ENCODE peak calls at places on chromosomes 4 and X, in seven cellular contexts. One of them, this sample, is unnamed.

GRCh38 chr4:83113429-83113786 is 1.1 kb downstream of the PLAC8 start:
- DNase-seq in neuronal stem cell: no peak
- DNase-seq in IMR-90: no peak
- DNase-seq in mesendoderm: no peak
- DNase-seq in trophoblast cell: no peak
- DNase-seq in H1: no peak
- DNase-seq in mesenchymal stem cell: peak
- DNase-seq in this sample: no peak

GRCh38 chr4:133802741-133803140 is 398.8 kb downstream of the PABPC4L start:
- DNase-seq in neuronal stem cell: no peak
- DNase-seq in IMR-90: peak
- DNase-seq in mesendoderm: no peak
- DNase-seq in trophoblast cell: no peak
- DNase-seq in H1: no peak
- DNase-seq in mesenchymal stem cell: peak
- DNase-seq in this sample: no peak

GRCh38 chr4:8148785-8149435 is 9.7 kb downstream of the ABLIM2 start:
- DNase-seq in neuronal stem cell: no peak
- DNase-seq in IMR-90: no peak
- DNase-seq in mesendoderm: peak
- DNase-seq in trophoblast cell: no peak
- DNase-seq in H1: no peak
- DNase-seq in mesenchymal stem cell: no peak
- DNase-seq in this sample: no peak

GRCh38 chr4:122227202-122227601 is 75.1 kb downstream of the BLTP1 start:
- DNase-seq in neuronal stem cell: no peak
- DNase-seq in IMR-90: no peak
- DNase-seq in mesendoderm: no peak
- DNase-seq in trophoblast cell: no peak
- DNase-seq in H1: no peak
- DNase-seq in mesenchymal stem cell: no peak
- DNase-seq in this sample: no peak

GRCh38 chrX:31547416-31547815 is 475.6 kb upstream of the FTHL17 start:
- DNase-seq in neuronal stem cell: no peak
- DNase-seq in IMR-90: no peak
- DNase-seq in mesendoderm: no peak
- DNase-seq in trophoblast cell: no peak
- DNase-seq in H1: no peak
- DNase-seq in mesenchymal stem cell: no peak
- DNase-seq in this sample: no peak

GRCh38 chr4:86019906-86020305 is 339.9 kb downstream of the MAPK10 start:
- DNase-seq in neuronal stem cell: no peak
- DNase-seq in IMR-90: no peak
- DNase-seq in mesendoderm: no peak
- DNase-seq in trophoblast cell: no peak
- DNase-seq in H1: no peak
- DNase-seq in mesenchymal stem cell: no peak
- DNase-seq in this sample: no peak

GRCh38 chrX:148741441-148741840 is 241.0 kb downstream of the AFF2 start:
- DNase-seq in neuronal stem cell: no peak
- DNase-seq in IMR-90: no peak
- DNase-seq in mesendoderm: peak
- DNase-seq in trophoblast cell: no peak
- DNase-seq in H1: peak
- DNase-seq in mesenchymal stem cell: no peak
- DNase-seq in this sample: peak

GRCh38 chr4:118776166-118776954 is 59.6 kb downstream of the SEC24D start:
- DNase-seq in neuronal stem cell: no peak
- DNase-seq in IMR-90: peak
- DNase-seq in mesendoderm: no peak
- DNase-seq in trophoblast cell: peak
- DNase-seq in H1: no peak
- DNase-seq in mesenchymal stem cell: peak
- DNase-seq in this sample: no peak

GRCh38 chrX:30570505-30570904 is 7.1 kb downstream of the TASL start:
- DNase-seq in neuronal stem cell: no peak
- DNase-seq in IMR-90: peak
- DNase-seq in mesendoderm: no peak
- DNase-seq in trophoblast cell: no peak
- DNase-seq in H1: no peak
- DNase-seq in mesenchymal stem cell: peak
- DNase-seq in this sample: no peak

GRCh38 chrX:150547511-150548115 is 20.8 kb upstream of the MTM1 start:
- DNase-seq in neuronal stem cell: no peak
- DNase-seq in IMR-90: no peak
- DNase-seq in mesendoderm: peak
- DNase-seq in trophoblast cell: peak
- DNase-seq in H1: no peak
- DNase-seq in mesenchymal stem cell: peak
- DNase-seq in this sample: peak

GRCh38 chr4:77959566-77960338 is 97.1 kb downstream of the MRPL1 start:
- DNase-seq in neuronal stem cell: peak
- DNase-seq in IMR-90: peak
- DNase-seq in mesendoderm: peak
- DNase-seq in trophoblast cell: peak
- DNase-seq in H1: no peak
- DNase-seq in mesenchymal stem cell: peak
- DNase-seq in this sample: no peak

GRCh38 chr4:151688003-151688784 is 72.6 kb downstream of the GATB start:
- DNase-seq in neuronal stem cell: no peak
- DNase-seq in IMR-90: peak
- DNase-seq in mesendoderm: peak
- DNase-seq in trophoblast cell: no peak
- DNase-seq in H1: no peak
- DNase-seq in mesenchymal stem cell: peak
- DNase-seq in this sample: peak

GRCh38 chr4:159160242-159160641 is 57.4 kb downstream of the RAPGEF2 start:
- DNase-seq in neuronal stem cell: no peak
- DNase-seq in IMR-90: no peak
- DNase-seq in mesendoderm: no peak
- DNase-seq in trophoblast cell: no peak
- DNase-seq in H1: no peak
- DNase-seq in mesenchymal stem cell: no peak
- DNase-seq in this sample: no peak

GRCh38 chrX:11437642-11438379 is 144.6 kb downstream of the AMELX start:
- DNase-seq in neuronal stem cell: no peak
- DNase-seq in IMR-90: peak
- DNase-seq in mesendoderm: peak
- DNase-seq in trophoblast cell: no peak
- DNase-seq in H1: no peak
- DNase-seq in mesenchymal stem cell: peak
- DNase-seq in this sample: no peak

GRCh38 chr4:22595684-22596083 is 79.8 kb upstream of the ADGRA3 start:
- DNase-seq in neuronal stem cell: no peak
- DNase-seq in IMR-90: no peak
- DNase-seq in mesendoderm: peak
- DNase-seq in trophoblast cell: no peak
- DNase-seq in H1: no peak
- DNase-seq in mesenchymal stem cell: no peak
- DNase-seq in this sample: no peak

GRCh38 chr4:4437798-4438470 is 51.0 kb downstream of the NSG1 start:
- DNase-seq in neuronal stem cell: no peak
- DNase-seq in IMR-90: no peak
- DNase-seq in mesendoderm: no peak
- DNase-seq in trophoblast cell: no peak
- DNase-seq in H1: no peak
- DNase-seq in mesenchymal stem cell: no peak
- DNase-seq in this sample: no peak

GRCh38 chr4:385934-386707 is 48.5 kb downstream of the ZNF141 start:
- DNase-seq in neuronal stem cell: no peak
- DNase-seq in IMR-90: no peak
- DNase-seq in mesendoderm: no peak
- DNase-seq in trophoblast cell: no peak
- DNase-seq in H1: no peak
- DNase-seq in mesenchymal stem cell: no peak
- DNase-seq in this sample: no peak

DNA sequence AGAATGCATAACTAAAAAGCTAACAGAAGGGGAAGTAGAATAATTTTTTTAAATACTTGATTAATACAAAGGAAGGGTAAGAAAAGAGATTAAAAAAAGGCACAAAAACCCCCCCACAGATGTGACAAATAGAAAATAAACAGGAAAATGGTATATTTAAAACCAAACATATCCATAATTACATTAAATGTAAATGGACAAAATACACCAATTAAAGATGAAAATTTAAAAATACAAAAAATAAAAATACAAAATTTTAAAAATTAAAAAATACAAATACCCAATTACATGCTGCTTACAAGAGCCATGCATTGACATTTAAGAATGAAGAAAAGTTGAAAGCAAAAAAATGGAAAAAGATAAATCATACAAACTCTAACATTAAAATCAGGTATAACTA is 86.0 kb downstream of the SEL1L3 start:
- DNase-seq in neuronal stem cell: no peak
- DNase-seq in IMR-90: no peak
- DNase-seq in mesendoderm: no peak
- DNase-seq in trophoblast cell: no peak
- DNase-seq in H1: no peak
- DNase-seq in mesenchymal stem cell: no peak
- DNase-seq in this sample: no peak
- H2AK5ac ChIP-seq in neuronal stem cell: no peak
- H2AK5ac ChIP-seq in IMR-90: no peak
- H2AK5ac ChIP-seq in mesendoderm: no peak
- H2AK5ac ChIP-seq in trophoblast cell: no peak
- H2AK5ac ChIP-seq in H1: no peak
- H2AK5ac ChIP-seq in mesenchymal stem cell: no peak
- H2AK5ac ChIP-seq in this sample: no peak

DNA sequence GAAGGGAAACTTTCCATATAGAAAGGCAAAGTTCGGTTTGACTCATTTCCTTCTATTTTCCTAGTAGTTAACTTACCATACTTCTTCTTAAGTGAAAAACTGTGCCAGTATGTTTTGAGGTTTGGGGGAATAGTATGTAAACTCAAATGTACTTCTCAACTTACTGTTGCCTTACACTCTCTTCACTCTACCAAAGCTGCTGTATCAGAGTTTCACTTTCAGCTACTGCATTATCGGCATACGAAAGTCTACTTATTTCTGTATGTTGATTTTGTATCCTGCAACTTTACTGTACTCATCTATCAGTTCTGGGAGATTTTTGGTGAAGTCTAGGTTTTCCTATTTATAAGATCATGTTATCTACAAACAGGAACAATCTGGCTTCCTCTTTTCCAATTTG is 932.7 kb downstream of the FAT4 start:
- DNase-seq in neuronal stem cell: no peak
- DNase-seq in IMR-90: no peak
- DNase-seq in mesendoderm: no peak
- DNase-seq in trophoblast cell: no peak
- DNase-seq in H1: no peak
- DNase-seq in mesenchymal stem cell: no peak
- DNase-seq in this sample: no peak
- H2BK5ac ChIP-seq in neuronal stem cell: no peak
- H2BK5ac ChIP-seq in IMR-90: no peak
- H2BK5ac ChIP-seq in mesendoderm: no peak
- H2BK5ac ChIP-seq in trophoblast cell: no peak
- H2BK5ac ChIP-seq in H1: no peak
- H2BK5ac ChIP-seq in mesenchymal stem cell: no peak
- H2BK5ac ChIP-seq in this sample: no peak

GRCh38 chr4:48974979-48975640 is 11.0 kb upstream of the CWH43 start:
- DNase-seq in neuronal stem cell: no peak
- DNase-seq in IMR-90: no peak
- DNase-seq in mesendoderm: no peak
- DNase-seq in trophoblast cell: no peak
- DNase-seq in H1: no peak
- DNase-seq in mesenchymal stem cell: no peak
- DNase-seq in this sample: no peak

GRCh38 chr4:48967626-48968025 is 18.4 kb upstream of the CWH43 start:
- DNase-seq in neuronal stem cell: no peak
- DNase-seq in IMR-90: peak
- DNase-seq in mesendoderm: no peak
- DNase-seq in trophoblast cell: no peak
- DNase-seq in H1: no peak
- DNase-seq in mesenchymal stem cell: no peak
- DNase-seq in this sample: no peak

GRCh38 chr4:48968814-48969213 is 17.3 kb upstream of the CWH43 start:
- DNase-seq in neuronal stem cell: no peak
- DNase-seq in IMR-90: peak
- DNase-seq in mesendoderm: no peak
- DNase-seq in trophoblast cell: no peak
- DNase-seq in H1: no peak
- DNase-seq in mesenchymal stem cell: peak
- DNase-seq in this sample: no peak

GRCh38 chr4:48967101-48967500 is 19.0 kb upstream of the CWH43 start:
- DNase-seq in neuronal stem cell: no peak
- DNase-seq in IMR-90: peak
- DNase-seq in mesendoderm: no peak
- DNase-seq in trophoblast cell: no peak
- DNase-seq in H1: no peak
- DNase-seq in mesenchymal stem cell: no peak
- DNase-seq in this sample: no peak

GRCh38 chr4:48970471-48970921 is 15.6 kb upstream of the CWH43 start:
- DNase-seq in neuronal stem cell: no peak
- DNase-seq in IMR-90: peak
- DNase-seq in mesendoderm: no peak
- DNase-seq in trophoblast cell: peak
- DNase-seq in H1: no peak
- DNase-seq in mesenchymal stem cell: peak
- DNase-seq in this sample: no peak
- H2AK5ac ChIP-seq in neuronal stem cell: no peak
- H2AK5ac ChIP-seq in IMR-90: no peak
- H2AK5ac ChIP-seq in mesendoderm: no peak
- H2AK5ac ChIP-seq in trophoblast cell: no peak
- H2AK5ac ChIP-seq in H1: no peak
- H2AK5ac ChIP-seq in mesenchymal stem cell: no peak
- H2AK5ac ChIP-seq in this sample: no peak

GRCh38 chrX:69362889-69363288 is 141.2 kb upstream of the NALF2 start:
- DNase-seq in neuronal stem cell: no peak
- DNase-seq in IMR-90: no peak
- DNase-seq in mesendoderm: no peak
- DNase-seq in trophoblast cell: no peak
- DNase-seq in H1: no peak
- DNase-seq in mesenchymal stem cell: no peak
- DNase-seq in this sample: no peak
- H2BK5ac ChIP-seq in neuronal stem cell: no peak
- H2BK5ac ChIP-seq in IMR-90: no peak
- H2BK5ac ChIP-seq in mesendoderm: no peak
- H2BK5ac ChIP-seq in trophoblast cell: no peak
- H2BK5ac ChIP-seq in H1: no peak
- H2BK5ac ChIP-seq in mesenchymal stem cell: no peak
- H2BK5ac ChIP-seq in this sample: no peak